ENCODE peak calls at places on chromosomes 4 and X, in nine cellular contexts. O, B, M, H, Q, U, N, L and Z are unnamed samples.

GRCh38 chrX:113551919-113552318 is 711.3 kb upstream of the AMOT start:
- DNase-seq in H (no peak), L (no peak), N (no peak), B (no peak), Q (no peak), M (no peak), O (no peak), U (no peak), Z (no peak)

GRCh38 chrX:74535211-74535621 is 79.2 kb downstream of the RLIM start:
- DNase-seq in Q (peak), O (no peak), H (no peak), U (peak), L (no peak), M (peak), B (peak), N (no peak), Z (peak)

GRCh38 chr4:85740431-85740861 is 265.5 kb downstream of the ARHGAP24 start:
- DNase-seq in U (peak), O (no peak), M (peak), Q (peak), H (no peak), L (no peak), N (no peak), B (no peak), Z (peak)

GRCh38 chr4:54663181-54663580 is 5.4 kb downstream of the KIT start:
- DNase-seq in O (no peak), B (no peak), H (no peak), U (no peak), N (no peak), M (no peak), L (no peak), Q (no peak), Z (no peak)

GRCh38 chr4:80365928-80366327 is 30.4 kb downstream of the CFAP299 start:
- DNase-seq in L (peak), H (no peak), Q (peak), M (peak), B (no peak), N (no peak), O (no peak), U (peak), Z (peak)

GRCh38 chr4:138275216-138275615 is 33.1 kb upstream of the SLC7A11 start:
- DNase-seq in L (no peak), Q (no peak), O (no peak), U (no peak), N (no peak), H (no peak), M (no peak), B (no peak), Z (no peak)

GRCh38 chr4:2256781-2257191 is 5.1 kb downstream of the MXD4 start:
- DNase-seq in H (no peak), N (peak), Q (peak), O (peak), M (no peak), U (peak), B (no peak), L (no peak), Z (no peak)

GRCh38 chr4:1348014-1348513 is 1.1 kb downstream of the UVSSA start:
- DNase-seq in U (no peak), N (no peak), H (no peak), Q (no peak), L (no peak), B (no peak), O (no peak), M (no peak), Z (no peak)

GRCh38 chr4:122920473-122920872 is 1.9 kb downstream of the NUDT6 start:
- DNase-seq in O (no peak), U (no peak), N (no peak), L (no peak), B (no peak), M (no peak), H (no peak), Q (no peak), Z (no peak)

GRCh38 chr4:96379524-96379923 is 539.6 kb downstream of the PDHA2 start:
- DNase-seq in L (no peak), U (no peak), Q (peak), N (no peak), B (no peak), H (no peak), O (no peak), M (no peak), Z (no peak)

GRCh38 chr4:155903453-155903852 is at the start of gene TDO2:
- DNase-seq in L (no peak), Q (no peak), M (no peak), O (no peak), N (no peak), H (no peak), U (no peak), B (no peak), Z (peak)

GRCh38 chr4:8762951-8763735 is 108.5 kb downstream of the HMX1 start:
- DNase-seq in N (no peak), U (no peak), Q (no peak), M (no peak), O (peak), H (no peak), B (no peak), L (no peak), Z (no peak)

GRCh38 chr4:168188754-168189153 is 96.4 kb downstream of the ANXA10 start:
- DNase-seq in N (no peak), L (no peak), Q (no peak), M (no peak), U (no peak), B (no peak), O (no peak), H (no peak), Z (no peak)

GRCh38 chrX:39729834-39730670 is 367.7 kb downstream of the BCOR start:
- DNase-seq in B (no peak), N (peak), H (no peak), L (no peak), O (no peak), M (no peak), U (no peak), Q (no peak), Z (peak)

GRCh38 chr4:74252933-74253332 is 55.3 kb upstream of the EPGN start:
- DNase-seq in L (no peak), M (no peak), O (no peak), U (no peak), N (no peak), H (no peak), B (no peak), Q (no peak), Z (no peak)

GRCh38 chr4:109559625-109559982 is 442 bp upstream of the MCUB start:
- DNase-seq in U (no peak), O (no peak), Q (peak), L (peak), B (peak), M (peak), N (peak), H (no peak), Z (no peak)

GRCh38 chr4:121989715-121990114 is 37.9 kb upstream of the TRPC3 start:
- DNase-seq in N (no peak), O (no peak), H (no peak), L (no peak), Q (peak), B (no peak), M (no peak), U (peak), Z (peak)

GRCh38 chr4:52577285-52577968 is 81.7 kb downstream of the USP46 start:
- DNase-seq in O (no peak), N (no peak), B (no peak), U (peak), H (no peak), M (peak), L (no peak), Q (peak), Z (peak)

GRCh38 chr4:17968721-17969120 is 52.8 kb downstream of the LCORL start:
- DNase-seq in M (no peak), Q (no peak), B (no peak), O (no peak), H (no peak), U (no peak), N (no peak), L (no peak), Z (no peak)

GRCh38 chr4:168540086-168540864 is 43.4 kb downstream of the PALLD start:
- DNase-seq in L (no peak), O (no peak), U (peak), N (no peak), B (no peak), H (no peak), Q (peak), M (peak), Z (no peak)